ENCODE peak calls at places on chromosomes 6 and 20, in four cellular contexts. I is stimulated activated CD8-positive, alpha-beta memory T cell treated with anti-CD3 and anti-CD28 coated beads, Interleukin-4, amount 100 ng/mL, for 1 hour; E is stimulated activated CD4-positive, alpha-beta T cell treated with anti-CD3 and anti-CD28 coated beads, Interleukin-2, amount 100 ng/mL, for 24 hours; G is D341Med. P is an unnamed sample.
A peak's percentile ranks its signal among the peaks of the same experiment; 100 is the strongest.

GRCh38 chr20:20450461-20451027 is 82.6 kb downstream of the INSM1 start:
- DNase-seq in G (no peak), I (no peak), E (no peak), P (no peak)

GRCh38 chr6:163626073-163626867 is 211.8 kb downstream of the QKI start:
- DNase-seq in E (no peak), G (no peak), I (no peak), P (no peak)

GRCh38 chr20:47397652-47398301 is 41.3 kb upstream of the ZMYND8 start:
- DNase-seq in E (no peak), I (no peak), G (no peak), P (no peak)

GRCh38 chr20:1362484-1362883 is 30.4 kb downstream of the FKBP1A start:
- DNase-seq in E (no peak), I (no peak), G (no peak), P (no peak)

GRCh38 chr6:79413562-79414002 is 123.6 kb downstream of the LCA5 start:
- DNase-seq in I (no peak), G (no peak), E (no peak), P (no peak)

GRCh38 chr6:4280721-4281120 is 145.3 kb upstream of the ECI2 start:
- DNase-seq in G (no peak), E (no peak), I (no peak), P (no peak)

GRCh38 chr20:46176744-46177378 is 58.7 kb downstream of the CD40 start:
- DNase-seq in I (no peak), G (no peak), E (no peak), P (no peak)

GRCh38 chr6:106745824-106746610 is 116.6 kb downstream of the QRSL1 start:
- DNase-seq in I (no peak), E (no peak), G (no peak), P (no peak)

GRCh38 chr6:83808005-83808404 is 45.2 kb upstream of the RIPPLY2 start:
- DNase-seq in I (no peak), G (no peak), E (no peak), P (no peak)

GRCh38 chr20:64102647-64103354 is 4.6 kb downstream of the NPBWR2 start:
- DNase-seq in I (no peak), E (no peak), G (peak; percentile 77), P (peak; percentile 62)

GRCh38 chr6:168496932-168497331 is 55.9 kb downstream of the SMOC2 start:
- DNase-seq in I (no peak), G (no peak), E (no peak), P (no peak)

GRCh38 chr6:4459032-4459431 is 317.2 kb upstream of the CDYL start:
- DNase-seq in I (no peak), E (no peak), G (no peak), P (no peak)

GRCh38 chr6:138692058-138692977 is 81.3 kb upstream of the CCDC28A start:
- DNase-seq in E (peak; percentile 60), I (no peak), G (peak; percentile 88), P (peak; percentile 81)

GRCh38 chr20:19712737-19713260 is 45.3 kb upstream of the RIN2 start:
- DNase-seq in I (no peak), E (no peak), G (no peak), P (no peak)

GRCh38 chr6:165833355-165833754 is 170.3 kb upstream of the PDE10A start:
- DNase-seq in E (no peak), I (no peak), G (no peak), P (no peak)

GRCh38 chr20:3744806-3745685 is 12.6 kb downstream of the HSPA12B start:
- DNase-seq in E (peak; percentile 77), G (peak; percentile 84), I (peak; percentile 39), P (peak; percentile 89)

GRCh38 chr20:49483706-49484101 is 1.2 kb upstream of the KCNB1 start:
- DNase-seq in E (no peak), G (no peak), I (no peak), P (no peak)

GRCh38 chr6:80148220-80148619 is 41.7 kb downstream of the BCKDHB start:
- DNase-seq in G (no peak), E (no peak), I (no peak), P (no peak)

GRCh38 chr6:169851641-169852503 is 100.5 kb downstream of the ERMARD start:
- DNase-seq in G (no peak), I (no peak), E (no peak), P (no peak)

GRCh38 chr6:61562098-61562497 is 723.9 kb downstream of the KHDRBS2 start:
- DNase-seq in I (no peak), E (no peak), G (no peak), P (no peak)

GRCh38 chr20:39107741-39108140 is 145.6 kb downstream of the DHX35 start:
- DNase-seq in I (no peak), G (no peak), E (no peak), P (no peak)

GRCh38 chr6:111823831-111824607 is 49.2 kb downstream of the FYN start:
- DNase-seq in G (no peak), I (no peak), E (no peak), P (peak; percentile 68)

GRCh38 chr20:21509597-21510331 is 4.1 kb downstream of the NKX2-2 start:
- DNase-seq in I (no peak), E (no peak), G (peak; percentile 62), P (no peak)

P was measured in activated effector memory CD4-positive, alpha-beta T cell treated with anti-CD3 and anti-CD28 coated beads, Interleukin-2, amount 50 U/mL, for 16 hours.